ENCODE peak calls at places on chromosomes 16 and 17, in eight cellular contexts. One of them, this sample, is unnamed.

GRCh38 chr16:21950782-21951521 is 2.2 kb upstream of the UQCRC2 start:
- DNase-seq in lung: no peak
- DNase-seq in activated CD8-positive, alpha-beta memory T cell treated with anti-CD3 and anti-CD28 coated beads for 24 hours: no peak
- DNase-seq in naive thymus-derived CD8-positive, alpha-beta T cell: peak
- DNase-seq in AG08395: peak
- DNase-seq in T-cell: no peak
- DNase-seq in EL: peak
- DNase-seq in sciatic nerve: no peak
- DNase-seq in this sample: peak

GRCh38 chr16:27718136-27718766 is 168.3 kb downstream of the KATNIP start:
- DNase-seq in naive thymus-derived CD8-positive, alpha-beta T cell: no peak
- DNase-seq in lung: no peak
- DNase-seq in sciatic nerve: no peak
- DNase-seq in T-cell: no peak
- DNase-seq in EL: no peak
- DNase-seq in AG08395: no peak
- DNase-seq in activated CD8-positive, alpha-beta memory T cell treated with anti-CD3 and anti-CD28 coated beads for 24 hours: no peak
- DNase-seq in this sample: peak

GRCh38 chr16:68284847-68285246 is 20.5 kb downstream of the SLC7A6 start:
- DNase-seq in EL: no peak
- DNase-seq in T-cell: no peak
- DNase-seq in AG08395: no peak
- DNase-seq in activated CD8-positive, alpha-beta memory T cell treated with anti-CD3 and anti-CD28 coated beads for 24 hours: no peak
- DNase-seq in sciatic nerve: no peak
- DNase-seq in naive thymus-derived CD8-positive, alpha-beta T cell: no peak
- DNase-seq in lung: no peak
- DNase-seq in this sample: no peak

GRCh38 chr17:67511012-67511411 is 133.9 kb downstream of the PITPNC1 start:
- DNase-seq in T-cell: no peak
- DNase-seq in naive thymus-derived CD8-positive, alpha-beta T cell: no peak
- DNase-seq in EL: no peak
- DNase-seq in sciatic nerve: no peak
- DNase-seq in AG08395: no peak
- DNase-seq in activated CD8-positive, alpha-beta memory T cell treated with anti-CD3 and anti-CD28 coated beads for 24 hours: no peak
- DNase-seq in lung: no peak
- DNase-seq in this sample: no peak

GRCh38 chr16:85027968-85028637 is 508 bp downstream of the KIAA0513 start:
- DNase-seq in T-cell: no peak
- DNase-seq in activated CD8-positive, alpha-beta memory T cell treated with anti-CD3 and anti-CD28 coated beads for 24 hours: peak
- DNase-seq in AG08395: no peak
- DNase-seq in EL: peak
- DNase-seq in lung: no peak
- DNase-seq in sciatic nerve: no peak
- DNase-seq in naive thymus-derived CD8-positive, alpha-beta T cell: peak
- DNase-seq in this sample: no peak

GRCh38 chr17:77793146-77793887 is 165.2 kb upstream of the TNRC6C start:
- DNase-seq in naive thymus-derived CD8-positive, alpha-beta T cell: no peak
- DNase-seq in activated CD8-positive, alpha-beta memory T cell treated with anti-CD3 and anti-CD28 coated beads for 24 hours: no peak
- DNase-seq in sciatic nerve: no peak
- DNase-seq in lung: no peak
- DNase-seq in T-cell: no peak
- DNase-seq in EL: no peak
- DNase-seq in AG08395: no peak
- DNase-seq in this sample: no peak

GRCh38 chr17:76146053-76146875 is 5.2 kb upstream of the FOXJ1 start:
- DNase-seq in AG08395: no peak
- DNase-seq in activated CD8-positive, alpha-beta memory T cell treated with anti-CD3 and anti-CD28 coated beads for 24 hours: no peak
- DNase-seq in EL: no peak
- DNase-seq in T-cell: no peak
- DNase-seq in sciatic nerve: peak
- DNase-seq in lung: no peak
- DNase-seq in naive thymus-derived CD8-positive, alpha-beta T cell: no peak
- DNase-seq in this sample: no peak

GRCh38 chr17:11853321-11854151 is 143.7 kb downstream of the ZNF18 start:
- DNase-seq in T-cell: no peak
- DNase-seq in activated CD8-positive, alpha-beta memory T cell treated with anti-CD3 and anti-CD28 coated beads for 24 hours: no peak
- DNase-seq in EL: no peak
- DNase-seq in AG08395: no peak
- DNase-seq in naive thymus-derived CD8-positive, alpha-beta T cell: no peak
- DNase-seq in lung: no peak
- DNase-seq in sciatic nerve: peak
- DNase-seq in this sample: no peak

GRCh38 chr16:12459401-12459791 is 344.3 kb downstream of the CPPED1 start:
- DNase-seq in activated CD8-positive, alpha-beta memory T cell treated with anti-CD3 and anti-CD28 coated beads for 24 hours: no peak
- DNase-seq in AG08395: no peak
- DNase-seq in sciatic nerve: peak
- DNase-seq in EL: no peak
- DNase-seq in naive thymus-derived CD8-positive, alpha-beta T cell: no peak
- DNase-seq in T-cell: no peak
- DNase-seq in lung: peak
- DNase-seq in this sample: no peak

GRCh38 chr16:85680352-85680944 is 8.3 kb downstream of the GINS2 start:
- DNase-seq in AG08395: no peak
- DNase-seq in sciatic nerve: no peak
- DNase-seq in activated CD8-positive, alpha-beta memory T cell treated with anti-CD3 and anti-CD28 coated beads for 24 hours: no peak
- DNase-seq in EL: no peak
- DNase-seq in lung: no peak
- DNase-seq in T-cell: no peak
- DNase-seq in naive thymus-derived CD8-positive, alpha-beta T cell: no peak
- DNase-seq in this sample: no peak

GRCh38 chr16:66954097-66954659 is 6.9 kb upstream of the CES3 start:
- DNase-seq in sciatic nerve: peak
- DNase-seq in lung: peak
- DNase-seq in AG08395: peak
- DNase-seq in activated CD8-positive, alpha-beta memory T cell treated with anti-CD3 and anti-CD28 coated beads for 24 hours: peak
- DNase-seq in naive thymus-derived CD8-positive, alpha-beta T cell: peak
- DNase-seq in EL: peak
- DNase-seq in T-cell: peak
- DNase-seq in this sample: peak

GRCh38 chr17:76378548-76379274 is 5.7 kb upstream of the SPHK1 start:
- DNase-seq in AG08395: no peak
- DNase-seq in T-cell: no peak
- DNase-seq in lung: no peak
- DNase-seq in activated CD8-positive, alpha-beta memory T cell treated with anti-CD3 and anti-CD28 coated beads for 24 hours: no peak
- DNase-seq in EL: no peak
- DNase-seq in sciatic nerve: no peak
- DNase-seq in naive thymus-derived CD8-positive, alpha-beta T cell: no peak
- DNase-seq in this sample: no peak

GRCh38 chr17:32747856-32748255 is 129.1 kb downstream of the MYO1D start:
- DNase-seq in naive thymus-derived CD8-positive, alpha-beta T cell: no peak
- DNase-seq in AG08395: no peak
- DNase-seq in sciatic nerve: no peak
- DNase-seq in EL: no peak
- DNase-seq in activated CD8-positive, alpha-beta memory T cell treated with anti-CD3 and anti-CD28 coated beads for 24 hours: no peak
- DNase-seq in T-cell: no peak
- DNase-seq in lung: no peak
- DNase-seq in this sample: no peak

GRCh38 chr17:74059471-74059870 is 144.0 kb upstream of the RPL38 start:
- DNase-seq in EL: no peak
- DNase-seq in sciatic nerve: no peak
- DNase-seq in naive thymus-derived CD8-positive, alpha-beta T cell: no peak
- DNase-seq in lung: no peak
- DNase-seq in AG08395: no peak
- DNase-seq in activated CD8-positive, alpha-beta memory T cell treated with anti-CD3 and anti-CD28 coated beads for 24 hours: no peak
- DNase-seq in T-cell: no peak
- DNase-seq in this sample: no peak

GRCh38 chr16:3282103-3282746 is 1.1 kb upstream of the ZNF263 start:
- DNase-seq in sciatic nerve: no peak
- DNase-seq in T-cell: no peak
- DNase-seq in naive thymus-derived CD8-positive, alpha-beta T cell: no peak
- DNase-seq in lung: no peak
- DNase-seq in EL: peak
- DNase-seq in activated CD8-positive, alpha-beta memory T cell treated with anti-CD3 and anti-CD28 coated beads for 24 hours: no peak
- DNase-seq in AG08395: no peak
- DNase-seq in this sample: no peak

GRCh38 chr17:43714338-43715149 is 44.0 kb downstream of the SOST start:
- DNase-seq in T-cell: no peak
- DNase-seq in sciatic nerve: no peak
- DNase-seq in naive thymus-derived CD8-positive, alpha-beta T cell: no peak
- DNase-seq in EL: peak
- DNase-seq in lung: no peak
- DNase-seq in AG08395: peak
- DNase-seq in activated CD8-positive, alpha-beta memory T cell treated with anti-CD3 and anti-CD28 coated beads for 24 hours: no peak
- DNase-seq in this sample: no peak

GRCh38 chr16:11167581-11167980 is 88.4 kb downstream of the SOCS1 start:
- DNase-seq in EL: no peak
- DNase-seq in T-cell: no peak
- DNase-seq in sciatic nerve: no peak
- DNase-seq in AG08395: no peak
- DNase-seq in naive thymus-derived CD8-positive, alpha-beta T cell: no peak
- DNase-seq in lung: no peak
- DNase-seq in activated CD8-positive, alpha-beta memory T cell treated with anti-CD3 and anti-CD28 coated beads for 24 hours: no peak
- DNase-seq in this sample: no peak

GRCh38 chr16:51636913-51637743 is 486.1 kb upstream of the SALL1 start:
- DNase-seq in AG08395: peak
- DNase-seq in naive thymus-derived CD8-positive, alpha-beta T cell: no peak
- DNase-seq in activated CD8-positive, alpha-beta memory T cell treated with anti-CD3 and anti-CD28 coated beads for 24 hours: no peak
- DNase-seq in T-cell: no peak
- DNase-seq in sciatic nerve: no peak
- DNase-seq in lung: no peak
- DNase-seq in EL: peak
- DNase-seq in this sample: no peak

GRCh38 chr17:40548982-40549680 is 16.1 kb downstream of the CCR7 start:
- DNase-seq in T-cell: no peak
- DNase-seq in lung: peak
- DNase-seq in AG08395: no peak
- DNase-seq in naive thymus-derived CD8-positive, alpha-beta T cell: no peak
- DNase-seq in activated CD8-positive, alpha-beta memory T cell treated with anti-CD3 and anti-CD28 coated beads for 24 hours: peak
- DNase-seq in sciatic nerve: peak
- DNase-seq in EL: peak
- DNase-seq in this sample: peak

GRCh38 chr17:7697828-7698588 is 7.0 kb upstream of the EFNB3 start:
- DNase-seq in naive thymus-derived CD8-positive, alpha-beta T cell: no peak
- DNase-seq in EL: no peak
- DNase-seq in lung: no peak
- DNase-seq in sciatic nerve: no peak
- DNase-seq in T-cell: no peak
- DNase-seq in activated CD8-positive, alpha-beta memory T cell treated with anti-CD3 and anti-CD28 coated beads for 24 hours: no peak
- DNase-seq in AG08395: no peak
- DNase-seq in this sample: no peak

GRCh38 chr16:17972460-17972943 is 364.0 kb downstream of the NPIPA8 start:
- DNase-seq in lung: no peak
- DNase-seq in naive thymus-derived CD8-positive, alpha-beta T cell: no peak
- DNase-seq in EL: no peak
- DNase-seq in sciatic nerve: no peak
- DNase-seq in AG08395: no peak
- DNase-seq in activated CD8-positive, alpha-beta memory T cell treated with anti-CD3 and anti-CD28 coated beads for 24 hours: no peak
- DNase-seq in T-cell: no peak
- DNase-seq in this sample: no peak

GRCh38 chr16:84836234-84836647 is 16.5 kb downstream of the CRISPLD2 start:
- DNase-seq in sciatic nerve: peak
- DNase-seq in T-cell: no peak
- DNase-seq in EL: peak
- DNase-seq in activated CD8-positive, alpha-beta memory T cell treated with anti-CD3 and anti-CD28 coated beads for 24 hours: no peak
- DNase-seq in lung: peak
- DNase-seq in naive thymus-derived CD8-positive, alpha-beta T cell: no peak
- DNase-seq in AG08395: peak
- DNase-seq in this sample: peak

This sample was measured in myocyte.